ENCODE peak calls at places on chromosomes 3 and 15, in ten cellular contexts. U is HCT116; T is breast epithelium; O is heart left ventricle; D is H9; Y is uterus; J is right lobe of liver; H is psoas muscle; B is CD8-positive, alpha-beta memory T cell; M is fibroblast of lung. N is an unnamed sample.

GRCh38 chr3:97138914-97139541 is 324.6 kb downstream of the EPHA6 start:
- DNase-seq in U (no peak), H (no peak), M (no peak), D (peak; percentile 67), B (no peak), J (no peak), T (no peak), O (no peak), Y (no peak), N (no peak)

GRCh38 chr15:38843736-38844590 is 279.3 kb upstream of the RASGRP1 start:
- DNase-seq in M (no peak), D (no peak), Y (no peak), U (no peak), H (no peak), T (no peak), O (no peak), J (no peak), B (no peak), N (peak; percentile 19)

GRCh38 chr3:197810901-197811300 is 19.8 kb downstream of the LRCH3 start:
- DNase-seq in O (no peak), H (no peak), M (no peak), T (no peak), J (no peak), B (no peak), U (no peak), D (no peak), Y (no peak), N (no peak)

GRCh38 chr15:94327356-94327936 is 96.1 kb downstream of the MCTP2 start:
- DNase-seq in T (no peak), J (no peak), B (no peak), M (peak; percentile 62), D (no peak), Y (no peak), O (no peak), H (no peak), U (peak; percentile 10), N (no peak)

GRCh38 chr15:40361640-40362039 is 3.6 kb downstream of the DISP2 start:
- DNase-seq in J (no peak), B (no peak), Y (no peak), M (no peak), T (no peak), D (no peak), U (no peak), O (no peak), H (no peak), N (no peak)

GRCh38 chr3:27758083-27758482 is 36.0 kb upstream of the EOMES start:
- DNase-seq in O (no peak), H (no peak), B (no peak), M (peak; percentile 67), D (no peak), Y (no peak), T (no peak), U (peak; percentile 10), J (no peak), N (peak; percentile 95)

GRCh38 chr3:148008591-148008990 is 599.4 kb downstream of the ZIC1 start:
- DNase-seq in T (no peak), J (no peak), U (no peak), Y (no peak), O (no peak), B (no peak), H (no peak), D (no peak), M (no peak), N (no peak)

GRCh38 chr3:138845071-138845685 is 10.4 kb upstream of the PIK3CB start:
- DNase-seq in T (no peak), Y (no peak), O (no peak), M (no peak), D (peak; percentile 63), B (no peak), H (no peak), J (no peak), U (no peak), N (no peak)

GRCh38 chr3:168212664-168213255 is 117.0 kb upstream of the GOLIM4 start:
- DNase-seq in B (no peak), U (no peak), H (no peak), T (no peak), D (no peak), O (no peak), M (peak; percentile 6), Y (no peak), J (no peak), N (no peak)

GRCh38 chr15:57684491-57685184 is 21.9 kb upstream of the POLR2M start:
- DNase-seq in U (no peak), J (no peak), Y (peak; percentile 38), O (no peak), B (no peak), T (no peak), D (no peak), M (no peak), H (no peak), N (no peak)
- H3K4me1 ChIP-seq in U (no peaks in the 10 kb centered on the region), J (no peaks in the 10 kb centered on the region), Y (peaks cover 3% of the 10 kb centered on the region), O (peaks cover 43% of the 10 kb centered on the region), B (no peaks in the 10 kb centered on the region), T (no peaks in the 10 kb centered on the region), D (no peaks in the 10 kb centered on the region), M (no peaks in the 10 kb centered on the region), H (no peaks in the 10 kb centered on the region), N (peaks cover 3% of the 10 kb centered on the region)

GRCh38 chr3:30643763-30644462 is 37.5 kb downstream of the TGFBR2 start:
- DNase-seq in D (no peak), H (no peak), J (no peak), M (no peak), B (peak; percentile 77), U (no peak), Y (peak; percentile 36), T (no peak), O (no peak), N (no peak)

GRCh38 chr3:30642715-30643361 is 36.4 kb downstream of the TGFBR2 start:
- DNase-seq in M (no peak), Y (no peak), O (no peak), B (no peak), D (no peak), J (no peak), U (no peak), T (no peak), H (no peak), N (no peak)

GRCh38 chr3:30640856-30641255 is 34.5 kb downstream of the TGFBR2 start:
- DNase-seq in U (no peak), B (no peak), H (no peak), J (no peak), T (no peak), M (no peak), D (no peak), O (no peak), Y (no peak), N (no peak)

GRCh38 chr3:30639937-30640336 is 33.5 kb downstream of the TGFBR2 start:
- DNase-seq in M (no peak), U (no peak), H (no peak), O (no peak), B (no peak), T (no peak), D (no peak), J (no peak), Y (no peak), N (no peak)

DNA sequence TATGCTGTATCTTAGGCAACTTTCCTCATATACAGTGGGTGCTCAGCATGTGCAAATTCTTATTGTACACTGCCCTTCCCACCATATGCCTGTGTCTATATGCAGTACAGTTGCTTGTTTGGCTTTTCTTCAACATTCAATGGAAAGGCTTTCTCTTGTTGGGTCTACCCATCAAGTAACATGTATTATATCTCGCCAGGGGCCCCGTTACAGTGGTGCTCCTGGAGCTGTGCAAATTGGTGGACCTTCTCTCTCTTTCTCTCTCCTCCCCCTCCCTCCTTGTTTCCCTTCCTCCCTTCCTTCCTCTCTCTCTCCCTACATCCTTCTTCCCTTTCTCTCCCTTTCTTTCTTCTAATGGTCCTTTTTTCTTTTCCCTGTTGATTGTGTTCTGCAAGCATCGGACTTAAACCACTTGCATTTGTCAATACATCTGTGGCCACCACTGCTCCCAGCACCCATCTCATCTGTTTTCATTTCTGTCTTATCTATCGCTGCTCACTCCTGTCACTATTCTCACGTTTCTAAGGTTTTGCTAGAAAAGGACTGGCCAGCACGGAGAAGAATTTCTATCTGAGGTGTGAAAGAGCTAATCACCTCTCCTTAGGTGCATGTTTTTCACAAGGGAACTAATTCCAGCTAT is 35.3 kb downstream of the TGFBR2 start:
- DNase-seq in Y (no peak), D (no peak), J (no peak), T (no peak), U (no peak), O (no peak), M (no peak), H (no peak), B (no peak), N (no peak)
- H3K4me1 ChIP-seq in Y (peaks cover 5% of the 10 kb centered on the region), D (peaks cover 5% of the 10 kb centered on the region), J (peaks cover 34% of the 10 kb centered on the region), T (peaks cover 16% of the 10 kb centered on the region), U (no peaks in the 10 kb centered on the region), O (peaks cover 73% of the 10 kb centered on the region), M (peaks cover 8% of the 10 kb centered on the region), H (peaks cover 51% of the 10 kb centered on the region), B (peaks cover 100% of the 10 kb centered on the region), N (peaks cover 5% of the 10 kb centered on the region)

GRCh38 chr3:102193255-102193654 is 241.6 kb upstream of the ZPLD1 start:
- DNase-seq in D (no peak), T (no peak), Y (no peak), U (no peak), O (no peak), H (no peak), J (no peak), B (no peak), M (no peak), N (no peak)

GRCh38 chr3:102192575-102192974 is 242.2 kb upstream of the ZPLD1 start:
- DNase-seq in M (no peak), H (no peak), J (no peak), Y (no peak), D (no peak), O (no peak), T (no peak), B (no peak), U (no peak), N (peak; percentile 87)

GRCh38 chr3:102189564-102190339 is 245.1 kb upstream of the ZPLD1 start:
- DNase-seq in B (no peak), D (no peak), T (no peak), M (no peak), Y (no peak), O (no peak), U (no peak), H (no peak), J (no peak), N (peak; percentile 93)

GRCh38 chr3:102194001-102194400 is 240.8 kb upstream of the ZPLD1 start:
- DNase-seq in D (no peak), J (no peak), H (no peak), B (no peak), U (no peak), Y (no peak), M (no peak), O (no peak), T (no peak), N (no peak)

DNA sequence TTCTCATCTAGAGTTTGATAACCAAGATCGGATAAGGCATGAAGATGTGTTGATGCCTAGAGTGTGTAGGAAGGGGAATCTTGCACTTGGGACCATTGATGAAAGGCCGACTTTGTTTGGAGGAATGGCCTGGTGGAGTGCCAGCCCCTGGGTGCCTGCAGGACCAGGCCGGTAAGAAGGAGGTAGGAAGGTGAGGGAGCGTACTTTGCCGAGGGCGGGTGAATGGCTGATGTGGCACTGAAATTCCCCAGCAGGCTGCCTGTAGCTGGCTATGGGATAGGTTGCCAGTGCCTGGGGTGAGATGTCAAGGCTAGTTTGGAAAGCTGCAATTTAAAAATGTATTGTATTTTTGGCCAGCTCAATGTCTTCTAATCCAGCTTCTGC is 244.5 kb upstream of the ZPLD1 start:
- DNase-seq in H (peak; percentile 13), T (peak; percentile 53), M (no peak), B (no peak), Y (no peak), O (no peak), D (no peak), J (no peak), U (no peak), N (peak; percentile 69)
- H3K4me1 ChIP-seq in H (no peaks in the 10 kb centered on the region), T (no peaks in the 10 kb centered on the region), M (no peaks in the 10 kb centered on the region), B (no peaks in the 10 kb centered on the region), Y (no peaks in the 10 kb centered on the region), O (peaks cover 5% of the 10 kb centered on the region), D (no peaks in the 10 kb centered on the region), J (no peaks in the 10 kb centered on the region), U (peaks cover 4% of the 10 kb centered on the region), N (peaks cover 59% of the 10 kb centered on the region)

GRCh38 chr3:4546346-4547178 is 53.4 kb downstream of the ITPR1 start:
- DNase-seq in Y (no peak), H (no peak), O (no peak), M (no peak), U (no peak), B (no peak), T (no peak), D (no peak), J (no peak), N (no peak)
- H3K4me1 ChIP-seq in Y (peaks cover 11% of the 10 kb centered on the region), H (no peaks in the 10 kb centered on the region), O (no peaks in the 10 kb centered on the region), M (no peaks in the 10 kb centered on the region), U (no peaks in the 10 kb centered on the region), B (no peaks in the 10 kb centered on the region), T (no peaks in the 10 kb centered on the region), D (no peaks in the 10 kb centered on the region), J (no peaks in the 10 kb centered on the region), N (no peaks in the 10 kb centered on the region)

N was measured in foreskin keratinocyte.